ENCODE peak calls at places on chromosomes 2 and 18, in four cellular contexts. P, V, Y and X are unnamed samples.

GRCh38 chr18:47417807-47418206 is 166.3 kb upstream of the SKOR2 start:
- DNase-seq in Y (no peak), V (no peak), P (no peak), X (no peak)

GRCh38 chr2:2743164-2743571 is 412.1 kb upstream of the MYT1L start:
- DNase-seq in Y (peak), V (no peak), P (no peak), X (peak)

GRCh38 chr2:106972782-106973181 is 86.8 kb upstream of the ST6GAL2 start:
- DNase-seq in Y (no peak), V (no peak), P (no peak), X (no peak)

GRCh38 chr18:12391487-12392136 is 14.6 kb upstream of the AFG3L2 start:
- DNase-seq in Y (peak), V (peak), P (peak), X (peak)

GRCh38 chr2:174606336-174606735 is 8.7 kb upstream of the WIPF1 start:
- DNase-seq in Y (no peak), V (no peak), P (no peak), X (peak)

GRCh38 chr2:236592821-236593220 is 23.2 kb downstream of the ACKR3 start:
- DNase-seq in V (no peak), Y (no peak), P (no peak), X (peak)

GRCh38 chr2:120765911-120766757 is 30.5 kb downstream of the GLI2 start:
- DNase-seq in Y (no peak), P (no peak), V (no peak), X (peak)

GRCh38 chr2:27191107-27191829 is 20.6 kb upstream of the ATRAID start:
- DNase-seq in V (no peak), Y (no peak), P (peak), X (peak)

GRCh38 chr2:163347982-163348842 is 387.6 kb downstream of the FIGN start:
- DNase-seq in Y (peak), V (no peak), P (peak), X (peak)

GRCh38 chr2:23940976-23941605 is 828 bp downstream of the UBXN2A start:
- DNase-seq in P (no peak), V (no peak), Y (peak), X (no peak)

GRCh38 chr18:52764271-52764670 is 424.3 kb downstream of the DCC start:
- DNase-seq in P (no peak), V (no peak), Y (no peak), X (no peak)

GRCh38 chr2:46818141-46818552 is 97.5 kb downstream of the MCFD2 start:
- DNase-seq in V (no peak), P (no peak), Y (no peak), X (peak)

GRCh38 chr18:21741511-21742322 is 1.1 kb downstream of the MIB1 start:
- DNase-seq in V (no peak), Y (peak), P (peak), X (peak)

GRCh38 chr2:239539083-239539775 is 138.4 kb upstream of the HDAC4 start:
- DNase-seq in Y (no peak), V (no peak), P (no peak), X (no peak)

GRCh38 chr2:206219957-206220356 is 54.5 kb upstream of the ZDBF2 start:
- DNase-seq in P (no peak), V (no peak), Y (no peak), X (no peak)

GRCh38 chr2:224778474-224778877 is 62.3 kb upstream of the CCDC195 start:
- DNase-seq in P (peak), Y (peak), V (peak), X (peak)

GRCh38 chr2:67169417-67170140 is 227.6 kb upstream of the ETAA1 start:
- DNase-seq in V (no peak), P (no peak), Y (no peak), X (no peak)

GRCh38 chr2:183185534-183185933 is 61.3 kb downstream of the NUP35 start:
- DNase-seq in V (no peak), P (no peak), Y (no peak), X (no peak)

GRCh38 chr2:127621981-127622431 is 23.9 kb upstream of the GPR17 start:
- DNase-seq in Y (no peak), V (no peak), P (no peak), X (no peak)

GRCh38 chr2:135913726-135914365 is 37.6 kb upstream of the MCM6 start:
- DNase-seq in Y (peak), P (no peak), V (no peak), X (peak)

GRCh38 chr2:229800997-229801754 is 86.8 kb upstream of the DNER start:
- DNase-seq in Y (peak), V (peak), P (peak), X (peak)

GRCh38 chr2:53994735-53995538 is 24.1 kb upstream of the PSME4 start:
- DNase-seq in P (no peak), V (no peak), Y (no peak), X (no peak)

GRCh38 chr2:13919981-13920382 is 712.5 kb upstream of the LRATD1 start:
- DNase-seq in P (no peak), Y (no peak), V (no peak), X (no peak)

GRCh38 chr2:241768850-241769249 is 7.8 kb upstream of the GAL3ST2 start:
- DNase-seq in P (no peak), V (no peak), Y (no peak), X (no peak)

GRCh38 chr2:104521247-104521646 is 332.7 kb upstream of the POU3F3 start:
- DNase-seq in Y (no peak), V (no peak), P (no peak), X (no peak)

GRCh38 chr18:73670536-73670935 is 477.1 kb downstream of the FBXO15 start:
- DNase-seq in Y (no peak), P (no peak), V (no peak), X (no peak)

GRCh38 chr2:157246212-157247067 is 11.1 kb upstream of the GALNT5 start:
- DNase-seq in Y (no peak), V (no peak), P (no peak), X (no peak)

GRCh38 chr18:39801848-39802247 is 2153.2 kb upstream of the PIK3C3 start:
- DNase-seq in P (no peak), Y (no peak), V (no peak), X (no peak)

GRCh38 chr2:219563271-219563928 is 7.9 kb downstream of the OBSL1 start:
- DNase-seq in Y (no peak), V (no peak), P (no peak), X (no peak)

GRCh38 chr2:64018715-64019082 is 529 bp downstream of the VPS54 start:
- DNase-seq in V (peak), P (peak), Y (peak), X (no peak)

GRCh38 chr2:195638738-195639137 is 18.3 kb upstream of the SLC39A10 start:
- DNase-seq in Y (no peak), P (no peak), V (no peak), X (no peak)

GRCh38 chr2:46983065-46983801 is 67.6 kb upstream of the MCFD2 start:
- DNase-seq in Y (no peak), P (no peak), V (no peak), X (no peak)